ENCODE peak calls at places on chromosomes 4 and X, in five cellular contexts. D is NCI-H2029, M is cardiac muscle cell, N is mesenteric fat pad, V is NAMALWA. W is an unnamed sample.

GRCh38 chrX:21798677-21799219 is 40.7 kb upstream of the MBTPS2 start:
- DNase-seq in D (peak; percentile 20), M (peak; percentile 9), N (no peak), V (no peak), W (no peak)

GRCh38 chr4:38030023-38030422 is 69.8 kb downstream of the PTTG2 start:
- DNase-seq in D (no peak), M (no peak), N (no peak), V (no peak), W (peak; percentile 34)

GRCh38 chr4:173448103-173448502 is 49.2 kb upstream of the SCRG1 start:
- DNase-seq in D (peak; percentile 78), M (peak; percentile 34), N (no peak), V (no peak), W (peak; percentile 19)

GRCh38 chr4:106569151-106570029 is 200.8 kb upstream of the GIMD1 start:
- DNase-seq in D (no peak), M (no peak), N (no peak), V (no peak), W (no peak)

GRCh38 chrX:13966071-13966850 is 63.4 kb downstream of the GEMIN8 start:
- DNase-seq in D (no peak), M (peak; percentile 50), N (no peak), V (no peak), W (no peak)

GRCh38 chrX:120736989-120737388 is 107.1 kb upstream of the C1GALT1C1 start:
- DNase-seq in D (no peak), M (no peak), N (no peak), V (no peak), W (no peak)

GRCh38 chr4:151882072-151882803 is 121.4 kb upstream of the GATB start:
- DNase-seq in D (no peak), M (no peak), N (no peak), V (no peak), W (no peak)

GRCh38 chr4:56424697-56425514 is 10.5 kb downstream of the PPAT start:
- DNase-seq in D (no peak), M (peak; percentile 60), N (no peak), V (peak; percentile 64), W (no peak)

GRCh38 chrX:112048707-112049106 is 33.9 kb downstream of the TRPC5 start:
- DNase-seq in D (no peak), M (no peak), N (no peak), V (no peak), W (no peak)

GRCh38 chr4:53450773-53451172 is 73.3 kb downstream of the FIP1L1 start:
- DNase-seq in D (no peak), M (peak; percentile 8), N (no peak), V (no peak), W (no peak)

GRCh38 chr4:81472249-81473085 is 760 bp upstream of the RASGEF1B start:
- DNase-seq in D (peak; percentile 81), M (peak; percentile 70), N (no peak), V (peak; percentile 93), W (no peak)

GRCh38 chr4:52199574-52200338 is 148.7 kb downstream of the SPATA18 start:
- DNase-seq in D (no peak), M (peak; percentile 65), N (no peak), V (no peak), W (no peak)

GRCh38 chrX:2395261-2395850 is 105.4 kb downstream of the DHRSX start:
- DNase-seq in D (no peak), M (no peak), N (no peak), V (no peak), W (no peak)

GRCh38 chr4:113871080-113871479 is 108.4 kb downstream of the ARSJ start:
- DNase-seq in D (no peak), M (no peak), N (no peak), V (no peak), W (no peak)

GRCh38 chrX:40380649-40381488 is 199.9 kb upstream of the ATP6AP2 start:
- DNase-seq in D (no peak), M (no peak), N (no peak), V (no peak), W (no peak)

GRCh38 chr4:48212165-48212564 is 57.5 kb downstream of the TEC start:
- DNase-seq in D (no peak), M (no peak), N (no peak), V (peak; percentile 38), W (no peak)

GRCh38 chrX:42219231-42219630 is 295.9 kb upstream of the CASK start:
- DNase-seq in D (no peak), M (peak; percentile 17), N (no peak), V (no peak), W (no peak)

GRCh38 chr4:153522800-153523089 is 56.6 kb downstream of the TMEM131L start:
- DNase-seq in D (no peak), M (no peak), N (no peak), V (no peak), W (no peak)

GRCh38 chr4:83019794-83020497 is 9.3 kb upstream of the LIN54 start:
- DNase-seq in D (no peak), M (no peak), N (no peak), V (no peak), W (no peak)

GRCh38 chr4:54493862-54494261 is 163.9 kb upstream of the KIT start:
- DNase-seq in D (no peak), M (no peak), N (no peak), V (no peak), W (no peak)

GRCh38 chr4:109735566-109736454 is 5.9 kb upstream of the PLA2G12A start:
- DNase-seq in D (no peak), M (peak; percentile 67), N (no peak), V (no peak), W (no peak)

GRCh38 chrX:154542723-154543424 is 3.8 kb downstream of the G6PD start:
- DNase-seq in D (no peak), M (peak; percentile 19), N (no peak), V (no peak), W (no peak)

GRCh38 chr4:23333946-23334878 is 555.6 kb downstream of the PPARGC1A start:
- DNase-seq in D (peak; percentile 93), M (peak; percentile 95), N (no peak), V (peak; percentile 5), W (peak; percentile 5)